ENCODE peak calls at places on chromosomes 1 and 21, in six cellular contexts. X is PC-9, Z is A549, W is cardiac muscle cell, T is Calu3, U is aorta. R is an unnamed sample.

GRCh38 chr1:41663671-41664400 is 179.4 kb upstream of the EDN2 start:
- DNase-seq in X (no peak), Z (no peak), U (no peak), W (no peak), T (no peak), R (no peak)

GRCh38 chr1:208809876-208810275 is 565.7 kb upstream of the PLXNA2 start:
- DNase-seq in W (no peak), X (no peak), U (no peak), T (no peak), Z (no peak), R (no peak)

GRCh38 chr1:109783436-109783835 is 19.7 kb upstream of the EPS8L3 start:
- DNase-seq in T (peak), W (peak), X (peak), U (peak), Z (peak), R (peak)

GRCh38 chr1:163071381-163072255 is 2.5 kb downstream of the RGS4 start:
- DNase-seq in U (peak), Z (peak), X (peak), W (peak), T (peak), R (no peak)

GRCh38 chr1:37601441-37601840 is 5.7 kb upstream of the GNL2 start:
- DNase-seq in U (no peak), W (no peak), X (no peak), Z (no peak), T (no peak), R (no peak)

GRCh38 chr21:15446193-15446592 is 283.6 kb upstream of the USP25 start:
- DNase-seq in X (no peak), W (no peak), T (no peak), Z (no peak), U (no peak), R (no peak)

GRCh38 chr1:31798433-31799195 is 17.2 kb downstream of the SPOCD1 start:
- DNase-seq in T (peak), X (peak), W (no peak), U (no peak), Z (peak), R (no peak)

GRCh38 chr1:233777571-233777970 is 126.9 kb upstream of the SLC35F3 start:
- DNase-seq in X (no peak), W (no peak), Z (no peak), T (no peak), U (no peak), R (no peak)

GRCh38 chr1:223837206-223837605 is 8.5 kb downstream of the TP53BP2 start:
- DNase-seq in X (no peak), Z (no peak), T (no peak), U (no peak), W (peak), R (no peak)

GRCh38 chr1:185284533-185285244 is 32.4 kb downstream of the IVNS1ABP start:
- DNase-seq in X (no peak), Z (no peak), W (peak), T (no peak), U (no peak), R (no peak)

GRCh38 chr1:229624906-229625871 is 733 bp downstream of the TAF5L start:
- DNase-seq in U (peak), T (peak), W (peak), X (peak), Z (peak), R (peak)

GRCh38 chr21:14361958-14362357 is 21.0 kb downstream of the HSPA13 start:
- DNase-seq in Z (no peak), U (no peak), W (no peak), X (no peak), T (no peak), R (no peak)

GRCh38 chr1:162384601-162385279 is 3.2 kb downstream of the C1orf226 start:
- DNase-seq in X (no peak), U (no peak), T (no peak), Z (no peak), W (no peak), R (no peak)

GRCh38 chr1:44436401-44437394 is 31.6 kb downstream of the RNF220 start:
- DNase-seq in X (no peak), U (no peak), Z (no peak), T (peak), W (peak), R (no peak)

GRCh38 chr1:65371544-65371943 is 48.9 kb upstream of the LEPR start:
- DNase-seq in T (no peak), U (no peak), Z (no peak), W (peak), X (no peak), R (no peak)

GRCh38 chr1:53594391-53595180 is 135.4 kb downstream of the DMRTB1 start:
- DNase-seq in T (no peak), X (no peak), Z (no peak), W (no peak), U (peak), R (no peak)

GRCh38 chr21:41610042-41610839 is 102.3 kb upstream of the TMPRSS2 start:
- DNase-seq in W (peak), T (peak), Z (peak), X (peak), U (peak), R (peak)

GRCh38 chr1:108643492-108644333 is 17.2 kb downstream of the HENMT1 start:
- DNase-seq in Z (peak), W (peak), X (peak), U (no peak), T (peak), R (no peak)

GRCh38 chr1:11062965-11063401 is 3.2 kb upstream of the SRM start:
- DNase-seq in U (peak), W (no peak), T (no peak), Z (no peak), X (no peak), R (no peak)

GRCh38 chr21:44267655-44268142 is 6.0 kb upstream of the DNMT3L start:
- DNase-seq in X (no peak), U (no peak), T (no peak), Z (no peak), W (no peak), R (no peak)

GRCh38 chr1:206631085-206631509 is 4.2 kb upstream of the DYRK3 start:
- DNase-seq in T (peak), W (peak), X (peak), U (no peak), Z (peak), R (peak)

GRCh38 chr1:91596474-91596873 is 95.8 kb downstream of the CDC7 start:
- DNase-seq in T (no peak), U (no peak), W (no peak), Z (no peak), X (no peak), R (no peak)

GRCh38 chr1:88661188-88661587 is 22.9 kb upstream of the PKN2 start:
- DNase-seq in Z (no peak), T (peak), W (peak), U (no peak), X (no peak), R (no peak)

GRCh38 chr1:23394176-23394575 is 24.5 kb upstream of the ZNF436 start:
- DNase-seq in U (no peak), X (no peak), Z (no peak), T (no peak), W (peak), R (no peak)

GRCh38 chr1:62735491-62736171 is 47.4 kb upstream of the DOCK7 start:
- DNase-seq in Z (no peak), W (no peak), X (no peak), U (no peak), T (no peak), R (no peak)